ENCODE peak calls at places on chromosome 9, in eight cellular contexts. A, T, Y, I, H, K, Z and M are unnamed samples. For H3K4me1, the result is how much of the 10 kb centered on the place peaks cover.

GRCh38 chr9:104868687-104869404 is 59.1 kb downstream of the ABCA1 start:
- DNase-seq in Z (peak), H (peak), K (peak), I (peak), Y (peak), T (peak), A (peak), M (peak)

GRCh38 chr9:33196736-33197135 is 29.6 kb upstream of the B4GALT1 start:
- DNase-seq in A (no peak), H (no peak), I (no peak), Z (no peak), Y (no peak), K (no peak), T (no peak), M (no peak)

GRCh38 chr9:90340421-90340820 is 302.2 kb downstream of the DIRAS2 start:
- DNase-seq in A (no peak), Z (no peak), T (no peak), K (no peak), I (no peak), H (peak), Y (peak), M (no peak)

GRCh38 chr9:86282979-86283535 is 719 bp upstream of the ISCA1 start:
- DNase-seq in A (peak), Z (no peak), H (no peak), I (no peak), T (no peak), Y (peak), K (no peak), M (no peak)

GRCh38 chr9:78122631-78123030 is 91.0 kb upstream of the GNAQ start:
- DNase-seq in A (no peak), Z (no peak), Y (peak), H (no peak), K (no peak), T (peak), I (no peak), M (no peak)

GRCh38 chr9:84754461-84754860 is 84.9 kb downstream of the NTRK2 start:
- DNase-seq in H (no peak), A (no peak), Y (no peak), Z (no peak), T (no peak), I (no peak), K (no peak), M (no peak)

GRCh38 chr9:761155-761792 is 80.2 kb upstream of the DMRT1 start:
- DNase-seq in Y (no peak), A (no peak), K (no peak), I (no peak), Z (no peak), T (no peak), H (no peak), M (no peak)

GRCh38 chr9:17531642-17532254 is 47.1 kb upstream of the SH3GL2 start:
- DNase-seq in K (no peak), T (peak), H (peak), Y (peak), A (peak), I (peak), Z (no peak), M (no peak)

GRCh38 chr9:105697871-105698270 is 3.5 kb downstream of the TMEM38B start:
- DNase-seq in H (no peak), K (no peak), Y (no peak), T (no peak), Z (no peak), I (no peak), A (no peak), M (no peak)

GRCh38 chr9:93057703-93058356 is 671 bp upstream of the SUSD3 start:
- DNase-seq in A (no peak), K (no peak), H (no peak), Y (no peak), I (no peak), T (no peak), Z (peak), M (no peak)

GRCh38 chr9:69805962-69806633 is 14.5 kb upstream of the CFAP95 start:
- DNase-seq in Y (no peak), Z (no peak), H (peak), T (no peak), K (peak), I (no peak), A (peak), M (no peak)

GRCh38 chr9:4137234-4137633 is 162.6 kb downstream of the GLIS3 start:
- DNase-seq in K (no peak), T (peak), A (no peak), I (peak), H (peak), Y (peak), Z (no peak), M (no peak)

GRCh38 chr9:6444108-6444507 is 31.1 kb downstream of the UHRF2 start:
- DNase-seq in H (no peak), Z (no peak), A (no peak), K (no peak), I (no peak), Y (no peak), T (no peak), M (no peak)

GRCh38 chr9:12813960-12814876 is 39.4 kb downstream of the LURAP1L start:
- DNase-seq in T (peak), H (no peak), K (peak), I (no peak), Z (peak), Y (peak), A (peak), M (no peak)

GRCh38 chr9:28073278-28073677 is 500.0 kb upstream of the C9orf72 start:
- DNase-seq in T (no peak), H (peak), K (no peak), Z (no peak), Y (peak), I (peak), A (peak), M (no peak)

GRCh38 chr9:2634158-2634557 is 12.6 kb downstream of the VLDLR start:
- DNase-seq in T (no peak), H (no peak), Y (no peak), I (no peak), A (no peak), Z (no peak), K (no peak), M (no peak)

GRCh38 chr9:134606951-134607733 is 34.5 kb upstream of the COL5A1 start:
- DNase-seq in T (no peak), I (peak), Z (no peak), A (no peak), K (no peak), Y (no peak), H (no peak), M (no peak)

GRCh38 chr9:438961-439768 is 224.5 kb downstream of the DOCK8 start:
- DNase-seq in H (no peak), Z (no peak), Y (peak), K (no peak), I (no peak), A (no peak), T (no peak), M (peak)

GRCh38 chr9:98046161-98046543 is 10.4 kb upstream of the NANS start:
- DNase-seq in K (no peak), T (no peak), A (no peak), I (no peak), Z (no peak), Y (no peak), H (no peak), M (no peak)

GRCh38 chr9:98049668-98050067 is 6.9 kb upstream of the NANS start:
- DNase-seq in K (no peak), I (no peak), Z (no peak), A (no peak), H (no peak), Y (no peak), T (no peak), M (no peak)

GRCh38 chr9:98047002-98047401 is 9.5 kb upstream of the NANS start:
- DNase-seq in A (no peak), Z (no peak), H (no peak), Y (no peak), K (no peak), T (no peak), I (no peak), M (no peak)

GRCh38 chr9:98043921-98044320 is 12.6 kb upstream of the NANS start:
- DNase-seq in Y (no peak), T (no peak), H (no peak), A (no peak), K (no peak), Z (no peak), I (no peak), M (no peak)

DNA sequence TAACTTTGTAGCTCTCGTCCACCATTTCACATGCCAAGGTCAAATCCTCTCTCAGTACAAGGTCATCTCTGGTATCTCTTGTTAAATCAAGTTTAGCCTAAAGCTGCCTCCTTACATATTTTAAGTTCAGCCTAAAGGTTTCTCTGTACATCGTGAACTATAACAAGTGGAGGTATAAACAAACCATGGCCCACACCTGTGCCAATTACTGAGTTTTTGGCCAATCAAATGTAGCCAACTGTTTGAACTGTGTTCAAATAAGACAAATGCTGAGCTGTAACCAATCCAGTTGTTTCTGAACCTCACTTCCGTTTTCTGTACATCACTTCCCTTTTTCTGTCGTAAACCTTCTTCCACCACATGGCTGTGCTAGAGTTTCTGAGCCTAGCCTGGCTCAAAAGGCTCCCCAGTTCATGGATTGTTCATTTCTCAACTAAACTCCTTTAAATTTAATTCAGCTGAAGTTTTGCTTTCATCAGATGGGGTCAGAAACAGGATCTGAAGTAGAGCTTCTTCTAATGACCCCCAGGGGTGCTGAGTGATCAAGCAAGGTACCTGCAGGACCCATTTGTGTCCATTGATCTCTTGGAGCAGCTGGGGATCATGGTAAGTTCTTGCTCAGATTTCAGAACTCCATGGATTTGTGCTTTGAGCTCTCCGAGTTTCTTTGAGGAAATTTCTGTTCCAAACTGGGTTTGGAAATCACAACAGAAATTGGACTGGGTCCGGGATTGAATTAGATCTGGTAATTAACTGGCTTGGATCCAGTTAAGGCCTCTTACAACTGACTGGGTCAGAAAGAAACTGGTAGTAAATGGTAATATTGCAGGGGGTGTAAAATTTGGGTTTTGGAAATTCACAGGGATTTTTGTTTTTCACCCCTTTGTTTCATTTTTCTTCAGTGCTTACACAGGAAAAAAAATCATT is 11.0 kb upstream of the NANS start:
- DNase-seq in T (no peak), Y (no peak), Z (no peak), A (no peak), K (no peak), I (no peak), H (no peak), M (no peak)
- TF ChIP-seq CTCF in T (peak), Y (no peak), Z (no peak), A (no peak), K (no peak), I (no peak), H (no peak), M (no peak)

DNA sequence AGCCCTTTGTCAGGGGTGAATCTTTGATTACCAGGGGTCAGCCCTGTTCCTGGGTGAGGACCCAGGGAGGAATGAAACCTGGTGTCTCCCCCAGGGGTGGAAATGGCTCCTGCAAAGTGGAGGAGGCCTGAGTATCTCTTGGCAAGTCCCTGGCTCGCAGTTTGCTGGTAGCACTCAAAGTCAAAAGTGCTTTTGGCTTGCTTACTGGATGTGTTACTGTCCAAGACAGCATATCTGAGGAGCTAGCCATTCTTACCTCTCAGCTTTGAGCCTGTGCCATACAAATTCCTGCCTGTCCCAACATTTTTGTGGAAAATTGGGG is 9.9 kb downstream of the ZNF618 start:
- DNase-seq in T (no peak), H (peak), Y (no peak), A (no peak), Z (no peak), K (no peak), I (no peak), M (no peak)
- H3K4me3 ChIP-seq in T (no peak), H (no peak), Y (peak), A (no peak), Z (peak), K (no peak), I (no peak), M (peak)

GRCh38 chr9:121319394-121319780 is 50.7 kb downstream of the STOM start:
- DNase-seq in T (no peak), Z (no peak), I (no peak), A (no peak), H (no peak), K (no peak), Y (no peak), M (no peak)
- H3K4me1 ChIP-seq in T (under half), Z (under half), I (under half), A (under half), H (under half), K (under half), Y (under half), M (under half)

GRCh38 chr9:79403495-79403894 is 168.3 kb upstream of the TLE4 start:
- DNase-seq in I (no peak), Y (no peak), H (no peak), T (no peak), K (no peak), Z (no peak), A (peak), M (no peak)
- TF ChIP-seq CTCF in I (no peak), Y (peak), H (no peak), T (no peak), K (no peak), Z (no peak), A (no peak), M (no peak)

GRCh38 chr9:124779368-124780059 is 2.6 kb downstream of the OLFML2A start:
- DNase-seq in K (no peak), Y (peak), Z (no peak), I (peak), A (no peak), T (peak), H (peak), M (no peak)
- H3K4me3 ChIP-seq in K (no peak), Y (no peak), Z (no peak), I (peak), A (no peak), T (no peak), H (no peak), M (no peak)

DNA sequence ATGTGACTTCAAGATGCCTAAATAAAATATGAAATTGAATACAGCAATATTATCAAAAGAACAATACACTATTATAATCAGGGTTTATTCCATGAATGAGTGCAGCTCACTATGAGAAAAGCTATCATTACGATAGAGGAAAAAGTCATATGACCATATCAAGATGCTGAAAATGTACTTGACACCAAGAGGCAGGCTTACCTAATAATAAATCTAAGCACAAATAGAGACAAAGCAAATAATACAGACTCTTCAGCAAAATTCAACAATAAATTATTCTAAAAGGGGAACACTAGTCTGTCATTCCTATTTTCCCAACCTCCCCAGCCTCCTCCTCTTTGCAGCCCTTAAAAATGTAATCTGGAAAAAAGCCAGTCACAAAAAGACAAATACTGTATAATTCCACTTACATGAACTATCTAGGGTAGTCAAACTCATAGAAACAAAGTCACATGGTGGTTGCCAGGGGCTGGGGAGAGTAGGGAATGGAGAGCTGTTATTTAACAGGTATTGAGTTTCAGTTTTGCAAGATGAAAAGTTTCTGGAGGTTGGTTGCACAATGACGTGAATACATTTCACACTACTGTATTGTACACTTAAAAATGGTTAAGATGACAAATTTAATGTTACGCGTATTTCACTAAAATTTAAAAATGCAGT is 148.4 kb downstream of the NFIB start:
- DNase-seq in A (no peak), H (no peak), K (no peak), I (no peak), Y (peak), Z (no peak), T (no peak), M (no peak)
- H3K4me1 ChIP-seq in A (under half), H (under half), K (under half), I (under half), Y (under half), Z (under half), T (under half), M (half or more)

GRCh38 chr9:37921546-37922300 is 17.8 kb upstream of the SLC25A51 start:
- DNase-seq in A (no peak), Y (peak), T (no peak), I (no peak), K (peak), H (no peak), Z (no peak), M (no peak)
- TF ChIP-seq CTCF in A (no peak), Y (peak), T (no peak), I (no peak), K (peak), H (no peak), Z (peak), M (no peak)

DNA sequence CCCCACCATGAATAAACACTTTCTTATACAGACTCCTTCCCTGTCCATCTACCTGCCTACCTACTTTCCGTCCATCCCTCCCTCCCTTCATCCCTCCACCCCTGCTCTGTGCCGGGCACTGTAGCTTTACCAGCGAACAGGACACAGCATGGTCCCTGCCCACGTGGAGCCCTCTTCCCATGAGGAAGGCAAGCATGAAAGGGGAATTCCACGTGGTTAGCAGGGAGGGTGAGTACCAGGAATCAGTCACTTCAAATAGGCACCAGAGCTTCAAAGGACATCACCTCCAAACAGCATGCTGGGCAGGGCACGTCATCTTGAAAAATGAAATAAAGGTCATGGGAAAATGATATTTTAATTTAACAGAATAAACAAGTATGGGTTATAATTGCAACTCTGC is 35.0 kb upstream of the TDRD7 start:
- DNase-seq in H (no peak), I (no peak), Z (no peak), K (no peak), Y (no peak), T (no peak), A (no peak), M (no peak)
- H3K4me3 ChIP-seq in H (no peak), I (no peak), Z (no peak), K (no peak), Y (no peak), T (no peak), A (no peak), M (no peak)

DNA sequence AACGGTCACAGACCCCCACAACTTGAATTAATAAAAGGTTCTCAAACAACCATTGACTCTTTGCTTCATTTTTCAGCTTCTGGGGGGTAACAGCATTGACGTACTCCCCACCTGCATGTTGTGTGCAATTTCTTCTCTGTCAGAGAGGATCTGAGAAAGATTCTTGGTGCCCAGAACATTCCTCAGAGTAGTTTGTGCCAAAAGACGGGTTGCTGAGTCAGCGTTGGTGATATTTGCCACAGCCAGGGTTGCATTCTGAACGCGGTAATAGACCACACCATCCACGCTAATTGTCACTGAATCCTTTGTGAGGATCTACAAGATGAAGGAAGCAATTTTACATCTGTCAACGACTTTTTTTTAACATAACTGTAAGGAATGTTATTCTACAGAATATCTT is 21.0 kb downstream of the STOM start:
- DNase-seq in Z (no peak), A (no peak), I (no peak), Y (no peak), H (no peak), K (no peak), T (no peak), M (no peak)
- H3K4me1 ChIP-seq in Z (half or more), A (under half), I (under half), Y (under half), H (under half), K (under half), T (under half), M (half or more)

GRCh38 chr9:130835441-130836298 is 616 bp downstream of the ABL1 start:
- DNase-seq in Z (peak), T (peak), I (peak), A (peak), Y (peak), H (peak), K (no peak), M (peak)
- TF ChIP-seq CTCF in Z (no peak), T (no peak), I (no peak), A (no peak), Y (no peak), H (no peak), K (no peak), M (no peak)